ENCODE peak calls at places on chromosomes 7 and 10, in nine cellular contexts. E is suprapubic skin, J is spleen, S is HCT116, T is sigmoid colon, Z is SK-N-SH, R is HL-60, P is GM23338, L is stomach. O is an unnamed sample.

GRCh38 chr10:79047875-79048638 is 20.7 kb upstream of the ZMIZ1 start:
- DNase-seq in P (no peak), T (peak), E (peak), S (no peak), R (no peak), Z (peak), L (no peak), J (peak), O (no peak)

GRCh38 chr10:33074443-33074842 is 116.4 kb upstream of the ITGB1 start:
- DNase-seq in P (no peak), L (no peak), Z (no peak), J (no peak), S (no peak), T (no peak), R (no peak), E (no peak), O (no peak)

GRCh38 chr10:35409094-35409582 is 72.8 kb downstream of the CCNY start:
- DNase-seq in T (peak), J (no peak), L (no peak), E (no peak), S (no peak), Z (peak), R (no peak), P (no peak), O (no peak)

GRCh38 chr10:130022501-130023299 is 58.6 kb upstream of the EBF3 start:
- DNase-seq in Z (no peak), R (no peak), P (no peak), T (no peak), L (no peak), J (peak), E (no peak), S (no peak), O (no peak)

GRCh38 chr7:142603870-142604448 is 145.3 kb upstream of the PRSS1 start:
- DNase-seq in R (peak), E (no peak), L (peak), P (peak), J (no peak), Z (peak), S (peak), T (no peak), O (peak)

GRCh38 chr10:12797471-12798262 is 203.8 kb downstream of the CCDC3 start:
- DNase-seq in S (no peak), Z (no peak), R (no peak), J (no peak), L (no peak), E (no peak), P (no peak), T (no peak), O (no peak)

GRCh38 chr7:114718861-114719260 is 203.0 kb upstream of the MDFIC start:
- DNase-seq in Z (no peak), T (no peak), S (no peak), E (no peak), R (no peak), J (no peak), L (no peak), P (no peak), O (no peak)

GRCh38 chr7:151131284-151131621 is 36.2 kb downstream of the GBX1 start:
- DNase-seq in P (no peak), R (no peak), Z (no peak), L (no peak), J (no peak), E (no peak), S (no peak), T (no peak), O (no peak)

GRCh38 chr7:70497793-70498192 is 634.2 kb upstream of the GALNT17 start:
- DNase-seq in L (no peak), E (no peak), P (no peak), R (no peak), S (no peak), Z (no peak), T (no peak), J (no peak), O (no peak)

GRCh38 chr10:79608505-79609375 is 2.0 kb upstream of the SFTPA1 start:
- DNase-seq in T (peak), R (peak), L (no peak), P (peak), Z (peak), S (peak), E (no peak), J (no peak), O (peak)

GRCh38 chr10:103598654-103599115 is 105.2 kb downstream of the NEURL1 start:
- DNase-seq in S (peak), E (no peak), Z (peak), P (peak), L (peak), J (no peak), R (peak), T (no peak), O (peak)

GRCh38 chr7:32536585-32536984 is 41.3 kb downstream of the AVL9 start:
- DNase-seq in R (no peak), S (peak), J (no peak), L (no peak), E (no peak), T (no peak), P (no peak), Z (no peak), O (no peak)

GRCh38 chr7:31788445-31788844 is 101.4 kb downstream of the PPP1R17 start:
- DNase-seq in Z (no peak), S (no peak), E (no peak), P (no peak), L (no peak), T (no peak), R (no peak), J (no peak), O (no peak)

GRCh38 chr10:113650172-113650571 is 13.7 kb downstream of the NRAP start:
- DNase-seq in L (no peak), J (no peak), R (no peak), E (no peak), Z (no peak), S (no peak), T (no peak), P (no peak), O (no peak)

GRCh38 chr7:157691521-157692155 is 354.8 kb downstream of the DNAJB6 start:
- DNase-seq in E (no peak), J (peak), L (no peak), P (no peak), S (no peak), R (no peak), Z (peak), T (peak), O (no peak)

GRCh38 chr10:97573021-97573420 is 442 bp downstream of the ANKRD2 start:
- DNase-seq in J (peak), R (no peak), T (no peak), E (no peak), P (no peak), L (no peak), S (no peak), Z (no peak), O (no peak)

GRCh38 chr10:101029520-101030309 is 1.2 kb downstream of the PDZD7 start:
- DNase-seq in R (no peak), E (no peak), J (no peak), S (no peak), Z (no peak), P (peak), L (no peak), T (no peak), O (no peak)

GRCh38 chr10:11713963-11714362 is 28.2 kb upstream of the ECHDC3 start:
- DNase-seq in R (no peak), Z (no peak), L (no peak), T (no peak), S (no peak), E (no peak), J (no peak), P (no peak), O (no peak)

GRCh38 chr10:91552706-91553105 is 80.2 kb downstream of the PPP1R3C start:
- DNase-seq in J (no peak), P (peak), T (no peak), S (peak), E (no peak), R (no peak), L (peak), Z (no peak), O (no peak)

GRCh38 chr10:101216207-101216607 is 13.1 kb downstream of the LBX1 start:
- DNase-seq in T (no peak), E (no peak), L (no peak), Z (peak), S (no peak), R (no peak), P (peak), J (no peak), O (no peak)

GRCh38 chr10:132666733-132667612 is 119.0 kb downstream of the NKX6-2 start:
- DNase-seq in J (peak), E (no peak), P (no peak), R (no peak), L (no peak), T (no peak), S (no peak), Z (peak), O (no peak)

GRCh38 chr10:107409517-107409916 is 245.0 kb upstream of the SORCS1 start:
- DNase-seq in J (no peak), T (no peak), S (no peak), P (peak), Z (no peak), L (no peak), R (no peak), E (no peak), O (peak)

GRCh38 chr7:12674053-12674452 is 13.4 kb upstream of the ARL4A start:
- DNase-seq in P (no peak), E (no peak), T (no peak), J (no peak), L (no peak), R (no peak), Z (no peak), S (no peak), O (no peak)

DNA sequence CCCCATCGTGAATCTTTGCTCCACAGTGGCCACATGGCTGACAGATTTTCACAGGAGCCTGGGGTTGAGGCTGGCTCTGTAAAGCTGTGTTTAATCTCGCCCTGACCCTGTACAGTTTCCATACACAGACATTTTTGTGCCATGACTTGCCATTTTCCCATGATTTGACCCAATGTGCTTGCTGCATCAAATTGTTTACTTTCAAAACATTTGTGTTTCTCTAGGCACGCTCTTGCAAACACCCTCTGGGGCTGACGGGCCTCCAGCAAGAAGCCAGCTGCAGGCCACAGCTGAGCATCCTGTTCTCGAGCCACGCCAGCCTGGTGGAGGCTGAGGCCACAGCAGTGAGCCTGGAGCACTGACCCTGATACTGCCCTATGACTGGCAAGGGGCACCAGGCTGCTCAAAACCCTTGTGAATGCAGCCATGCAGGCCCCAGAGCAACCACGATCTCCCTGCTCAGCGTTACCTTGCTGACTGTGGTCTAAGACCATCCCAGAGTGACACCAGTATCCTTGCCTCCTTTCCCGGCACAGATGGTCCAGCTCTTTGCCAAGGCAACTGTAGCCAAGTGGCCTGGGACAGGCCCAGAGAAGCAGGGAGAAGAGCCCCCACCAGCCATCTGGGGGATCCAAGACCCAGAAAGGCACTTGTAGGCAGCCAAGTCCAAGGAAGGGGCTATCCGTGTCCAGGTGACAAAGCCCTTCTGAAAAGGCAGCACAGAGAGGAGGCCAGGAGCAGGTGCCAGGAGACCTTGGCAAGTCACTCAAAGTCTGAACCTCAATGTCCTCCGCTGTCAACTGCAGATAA is 78.6 kb downstream of the OAT start:
- DNase-seq in S (no peak), T (no peak), Z (no peak), J (peak), P (no peak), R (no peak), L (peak), E (no peak), O (no peak)
- H3K27ac ChIP-seq in S (no peak), T (no peak), Z (no peak), J (no peak), P (no peak), R (no peak), L (peak), E (no peak), O (peak)

DNA sequence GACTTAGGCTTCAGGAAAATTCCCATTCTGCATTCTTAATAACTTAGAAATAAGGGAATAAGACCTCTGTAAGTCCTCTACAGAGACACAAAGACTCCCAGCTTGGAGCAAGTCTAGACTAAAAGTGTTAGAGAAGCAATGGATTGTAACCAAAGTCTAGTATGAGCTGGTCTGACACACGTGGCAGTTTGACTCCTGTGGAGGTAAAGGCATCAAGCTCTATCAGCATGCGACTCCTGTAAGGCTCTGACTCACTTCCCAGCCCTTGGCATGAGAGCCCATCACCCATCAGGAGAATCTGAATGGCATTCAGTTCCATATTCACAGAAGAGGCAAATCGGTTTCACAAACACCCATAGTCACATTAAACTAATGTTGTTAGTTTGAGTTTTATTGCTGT is 4.4 kb upstream of the VSTM4 start:
- DNase-seq in E (no peak), T (no peak), Z (no peak), J (no peak), L (no peak), P (no peak), S (no peak), R (no peak), O (no peak)
- TF ChIP-seq POLR2AphosphoS5 in E (no peak), T (no peak), Z (no peak), J (no peak), L (no peak), P (no peak), S (no peak), R (no peak), O (no peak)

GRCh38 chr10:70652761-70653657 is 19.3 kb upstream of the ADAMTS14 start:
- DNase-seq in T (peak), L (no peak), P (no peak), R (no peak), J (no peak), E (no peak), Z (peak), S (no peak), O (no peak)
- TF ChIP-seq CTCF in T (no peak), L (no peak), P (no peak), R (no peak), J (no peak), E (no peak), Z (no peak), S (no peak), O (no peak)

GRCh38 chr7:74183653-74184450 is 9.7 kb downstream of the EIF4H start:
- DNase-seq in E (no peak), P (peak), Z (peak), J (no peak), S (no peak), L (no peak), T (no peak), R (no peak), O (no peak)

GRCh38 chr7:74181821-74182220 is 7.7 kb downstream of the EIF4H start:
- DNase-seq in R (no peak), T (no peak), E (no peak), J (no peak), L (no peak), S (no peak), Z (no peak), P (no peak), O (no peak)

GRCh38 chr7:74182453-74183090 is 8.4 kb downstream of the EIF4H start:
- DNase-seq in L (no peak), R (no peak), Z (no peak), T (no peak), J (no peak), S (no peak), P (no peak), E (no peak), O (no peak)

GRCh38 chr7:74185016-74185415 is 10.9 kb downstream of the EIF4H start:
- DNase-seq in S (no peak), E (no peak), P (no peak), J (no peak), L (no peak), Z (no peak), R (no peak), T (no peak), O (no peak)

DNA sequence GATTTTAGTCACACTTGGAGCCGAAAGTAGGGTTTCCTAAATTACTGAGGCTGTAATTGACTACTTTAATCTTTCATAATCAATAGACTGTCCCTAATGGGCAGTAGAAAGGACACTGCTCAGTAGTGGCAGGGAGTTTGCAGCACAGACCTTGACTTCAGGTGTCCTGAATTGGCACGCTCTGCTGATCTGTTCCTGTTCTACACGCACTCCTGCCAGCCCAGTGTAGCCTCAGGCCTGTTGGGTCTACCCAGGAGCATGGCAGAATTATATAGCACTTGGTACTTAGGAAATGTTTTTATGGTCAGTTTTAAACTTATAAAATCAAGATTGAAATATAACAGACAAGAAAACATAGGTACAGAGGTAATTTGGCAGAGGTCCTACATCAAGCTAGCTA is 9.0 kb downstream of the EIF4H start:
- DNase-seq in S (no peak), Z (no peak), R (no peak), L (no peak), P (no peak), J (no peak), E (no peak), T (no peak), O (peak)
- H3K27ac ChIP-seq in S (peak), Z (no peak), R (no peak), L (peak), P (peak), J (no peak), E (no peak), T (peak), O (peak)

GRCh38 chr7:104950754-104951153 is 63.3 kb upstream of the KMT2E start:
- DNase-seq in Z (no peak), S (no peak), J (no peak), L (no peak), R (no peak), E (no peak), T (no peak), P (no peak), O (no peak)
- TF ChIP-seq POLR2AphosphoS5 in Z (no peak), S (no peak), J (no peak), L (no peak), R (no peak), E (no peak), T (no peak), P (no peak), O (no peak)